ENCODE peak calls at places on chromosomes 4 and X, in six cellular contexts. C, N, V, U, A and L are unnamed samples.

GRCh38 chr4:78585633-78586032 is 34.1 kb downstream of the ANXA3 start:
- DNase-seq in A (no peak), C (no peak), V (no peak), N (no peak), U (peak), L (no peak)

GRCh38 chr4:185086053-185086452 is 57.0 kb upstream of the SLC25A4 start:
- DNase-seq in C (no peak), A (no peak), N (no peak), V (no peak), U (no peak), L (no peak)

GRCh38 chr4:166981847-166982246 is 252.4 kb downstream of the SPOCK3 start:
- DNase-seq in C (no peak), N (no peak), A (no peak), U (no peak), V (no peak), L (no peak)

GRCh38 chr4:105061136-105061696 is 85.5 kb upstream of the TET2 start:
- DNase-seq in C (no peak), V (peak), A (no peak), U (peak), N (peak), L (peak)

GRCh38 chr4:83129258-83129657 is 14.7 kb upstream of the PLAC8 start:
- DNase-seq in N (no peak), U (no peak), A (no peak), C (no peak), V (no peak), L (no peak)

GRCh38 chr4:10197952-10198351 is 81.4 kb upstream of the WDR1 start:
- DNase-seq in V (no peak), U (no peak), C (no peak), A (peak), N (no peak), L (no peak)

GRCh38 chr4:157018920-157019490 is 47.4 kb upstream of the PDGFC start:
- DNase-seq in C (no peak), U (no peak), V (no peak), N (no peak), A (no peak), L (no peak)

GRCh38 chrX:85004255-85004654 is 578 bp downstream of the APOOL start:
- DNase-seq in C (peak), N (no peak), A (no peak), U (peak), V (no peak), L (no peak)

GRCh38 chr4:141131738-141132688 is 1.3 kb downstream of the RNF150 start:
- DNase-seq in V (no peak), N (no peak), U (peak), A (peak), C (peak), L (peak)